ENCODE peak calls at places on chromosomes 5 and 9, in six cellular contexts. L is epithelial cell of esophagus, A is cardiac fibroblast, E is transverse colon, X is NB4, N is fibroblast of mammary gland. F is an unnamed sample.

GRCh38 chr5:6408627-6409446 is 30.5 kb upstream of the MED10 start:
- DNase-seq in X (no peak), L (no peak), N (peak; percentile 17), A (peak; percentile 50), E (no peak), F (no peak)

GRCh38 chr5:97111612-97112011 is 30.8 kb downstream of the LIX1 start:
- DNase-seq in N (no peak), L (no peak), E (peak; percentile 64), A (no peak), X (no peak), F (no peak)

GRCh38 chr5:153562189-153562588 is 71.7 kb downstream of the GRIA1 start:
- DNase-seq in N (peak; percentile 72), A (peak; percentile 55), L (peak; percentile 90), E (no peak), X (no peak), F (no peak)

GRCh38 chr9:78985084-78985738 is 586.6 kb upstream of the TLE4 start:
- DNase-seq in L (no peak), N (no peak), E (no peak), X (no peak), A (no peak), F (peak; percentile 60)

GRCh38 chr9:130319944-130320696 is 54.6 kb downstream of the HMCN2 start:
- DNase-seq in X (no peak), A (no peak), L (no peak), E (no peak), N (no peak), F (no peak)

GRCh38 chr9:13278368-13279246 is 885 bp downstream of the MPDZ start:
- DNase-seq in A (peak; percentile 89), X (no peak), L (peak; percentile 39), E (peak; percentile 24), N (peak; percentile 72), F (peak; percentile 75)

GRCh38 chr5:548256-548655 is 24.0 kb upstream of the SLC9A3 start:
- DNase-seq in N (peak; percentile 16), L (no peak), A (no peak), X (peak; percentile 73), E (peak; percentile 18), F (no peak)

GRCh38 chr9:36308281-36308680 is 50.0 kb upstream of the GNE start:
- DNase-seq in X (no peak), A (no peak), E (no peak), N (no peak), L (no peak), F (no peak)

GRCh38 chr9:124222109-124222508 is 35.6 kb upstream of the NEK6 start:
- DNase-seq in X (no peak), N (no peak), L (no peak), A (no peak), E (no peak), F (no peak)

GRCh38 chr9:81671880-81672280 is 17.5 kb downstream of the TLE1 start:
- DNase-seq in N (peak; percentile 68), X (no peak), L (no peak), A (peak; percentile 98), E (peak; percentile 77), F (peak; percentile 84)

GRCh38 chr9:71716138-71716909 is 52.0 kb downstream of the CEMIP2 start:
- DNase-seq in A (peak; percentile 41), L (no peak), E (no peak), N (peak; percentile 19), X (peak; percentile 1), F (peak; percentile 15)

GRCh38 chr5:150215978-150216944 is 26.4 kb downstream of the SLC6A7 start:
- DNase-seq in A (no peak), L (no peak), X (no peak), N (peak; percentile 52), E (peak; percentile 75), F (no peak)

GRCh38 chr9:35553670-35554543 is 51.2 kb upstream of the TESK1 start:
- DNase-seq in N (peak; percentile 83), A (peak; percentile 90), X (peak; percentile 85), L (peak; percentile 73), E (peak; percentile 64), F (peak; percentile 79)

GRCh38 chr9:136848393-136849037 is 694 bp upstream of the PHPT1 start:
- DNase-seq in L (peak; percentile 40), N (peak; percentile 19), E (peak; percentile 54), A (no peak), X (peak; percentile 70), F (no peak)

GRCh38 chr5:34571380-34572041 is 84.6 kb upstream of the RAI14 start:
- DNase-seq in E (no peak), L (peak; percentile 76), A (peak; percentile 70), X (no peak), N (peak; percentile 42), F (peak; percentile 83)

GRCh38 chr5:134580001-134580460 is 52.6 kb downstream of the SAR1B start:
- DNase-seq in N (no peak), X (no peak), L (no peak), E (no peak), A (no peak), F (no peak)

GRCh38 chr5:100644206-100644605 is 109.0 kb downstream of the FAM174A start:
- DNase-seq in A (no peak), E (no peak), X (no peak), L (no peak), N (no peak), F (no peak)

GRCh38 chr5:1555808-1556681 is 32.3 kb upstream of the LPCAT1 start:
- DNase-seq in L (no peak), X (no peak), N (no peak), A (no peak), E (peak; percentile 7), F (no peak)

GRCh38 chr9:84327184-84327583 is 13.4 kb downstream of the SLC28A3 start:
- DNase-seq in E (no peak), L (no peak), X (no peak), N (peak; percentile 39), A (no peak), F (no peak)

GRCh38 chr5:154395407-154396106 is 50.2 kb upstream of the SAP30L start:
- DNase-seq in E (peak; percentile 47), A (peak; percentile 35), N (no peak), L (peak; percentile 90), X (no peak), F (peak; percentile 34)

GRCh38 chr5:90940227-90940995 is 381.8 kb downstream of the ADGRV1 start:
- DNase-seq in A (peak; percentile 36), N (peak; percentile 22), L (peak; percentile 49), E (peak; percentile 40), X (no peak), F (peak; percentile 26)

GRCh38 chr9:17926246-17926645 is 347.4 kb downstream of the SH3GL2 start:
- DNase-seq in E (no peak), L (no peak), X (no peak), A (no peak), N (no peak), F (no peak)

GRCh38 chr5:72378636-72379289 is 58.6 kb downstream of the PTCD2 start:
- DNase-seq in E (no peak), L (peak; percentile 88), N (peak; percentile 92), X (no peak), A (peak; percentile 95), F (peak; percentile 87)
- H3K4me3 ChIP-seq in E (no peak overlapping the region), L (no peak overlapping the region), N (no peak overlapping the region), X (no peak overlapping the region), A (no peak overlapping the region), F (no peak overlapping the region)

GRCh38 chr5:111930407-111930806 is 173.4 kb upstream of the NREP start:
- DNase-seq in N (peak; percentile 57), E (no peak), A (peak; percentile 47), L (peak; percentile 39), X (peak; percentile 64), F (no peak)
- TF ChIP-seq CTCF in N (no peak), E (no peak), A (no peak), L (no peak), X (no peak), F (no peak)

GRCh38 chr5:74109344-74109743 is 483.3 kb downstream of the ARHGEF28 start:
- DNase-seq in L (no peak), A (no peak), E (no peak), X (no peak), N (no peak), F (no peak)

GRCh38 chr5:74116266-74116665 is 490.3 kb downstream of the ARHGEF28 start:
- DNase-seq in N (no peak), A (no peak), L (no peak), E (no peak), X (no peak), F (no peak)

GRCh38 chr5:74107899-74108298 is 481.9 kb downstream of the ARHGEF28 start:
- DNase-seq in E (no peak), A (no peak), X (no peak), N (no peak), L (no peak), F (no peak)

GRCh38 chr5:74113987-74114386 is 488.0 kb downstream of the ARHGEF28 start:
- DNase-seq in L (no peak), A (no peak), N (no peak), X (no peak), E (no peak), F (no peak)

DNA sequence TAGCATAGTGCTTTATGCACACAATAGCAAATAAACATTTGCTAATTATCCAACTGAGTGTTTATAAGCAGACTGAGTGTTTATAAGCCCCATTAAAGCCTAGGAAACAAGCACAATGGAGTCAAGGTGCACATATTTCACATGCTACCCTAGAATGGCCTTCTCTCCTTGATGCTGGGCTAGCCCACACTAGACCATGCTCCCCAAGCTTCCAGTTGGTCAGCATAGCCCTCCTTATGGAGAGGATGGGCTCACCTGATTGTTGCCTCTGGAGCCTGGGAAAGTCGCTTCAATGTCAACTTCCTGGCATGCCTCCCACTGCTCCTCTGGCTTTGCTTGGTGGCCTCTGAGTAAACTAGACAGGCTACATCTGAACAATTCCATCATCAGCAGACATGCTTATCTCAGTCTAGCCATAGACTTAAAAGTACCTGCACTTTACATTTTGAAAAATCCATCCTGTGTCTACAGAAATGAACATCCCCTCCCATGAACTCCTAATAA is 486.4 kb downstream of the ARHGEF28 start:
- DNase-seq in A (no peak), X (no peak), L (no peak), E (no peak), N (no peak), F (no peak)
- H3K4me3 ChIP-seq in A (no peak overlapping the region), X (no peak overlapping the region), L (no peak overlapping the region), E (no peak overlapping the region), N (no peak overlapping the region), F (no peak overlapping the region)

GRCh38 chr5:69234457-69235268 is at the start of gene CDK7:
- DNase-seq in N (peak; percentile 88), L (peak; percentile 93), A (peak; percentile 93), X (peak; percentile 92), E (peak; percentile 95), F (peak; percentile 94)
- TF ChIP-seq CTCF in N (no peak), L (no peak), A (no peak), X (no peak), E (no peak), F (no peak)